ENCODE peak calls at places on chromosomes 6 and 20, in five cellular contexts. One of them, this sample, is unnamed.

GRCh38 chr6:157789297-157789696 is 33.7 kb upstream of the SNX9 start:
- DNase-seq in WERI-Rb-1: no peak
- DNase-seq in neuronal stem cell: no peak
- DNase-seq in PC-3: no peak
- DNase-seq in lower leg skin: no peak
- DNase-seq in this sample: no peak

GRCh38 chr6:148648754-148649453 is 97.9 kb upstream of the UST start:
- DNase-seq in neuronal stem cell: no peak
- DNase-seq in PC-3: no peak
- DNase-seq in lower leg skin: no peak
- DNase-seq in WERI-Rb-1: no peak
- DNase-seq in this sample: no peak

GRCh38 chr6:108648186-108648585 is 87.5 kb downstream of the FOXO3 start:
- DNase-seq in PC-3: no peak
- DNase-seq in neuronal stem cell: no peak
- DNase-seq in lower leg skin: no peak
- DNase-seq in WERI-Rb-1: no peak
- DNase-seq in this sample: no peak

GRCh38 chr20:59571591-59572314 is 32.6 kb upstream of the PHACTR3 start:
- DNase-seq in PC-3: peak
- DNase-seq in WERI-Rb-1: peak
- DNase-seq in lower leg skin: peak
- DNase-seq in neuronal stem cell: peak
- DNase-seq in this sample: peak

GRCh38 chr20:61699184-61700066 is 366.3 kb downstream of the TAF4 start:
- DNase-seq in neuronal stem cell: peak
- DNase-seq in PC-3: no peak
- DNase-seq in WERI-Rb-1: no peak
- DNase-seq in lower leg skin: no peak
- DNase-seq in this sample: no peak

GRCh38 chr20:7936735-7937078 is 3.6 kb downstream of the HAO1 start:
- DNase-seq in WERI-Rb-1: no peak
- DNase-seq in neuronal stem cell: no peak
- DNase-seq in lower leg skin: no peak
- DNase-seq in PC-3: no peak
- DNase-seq in this sample: no peak

GRCh38 chr6:129859524-129859923 is 1.6 kb downstream of the TMEM244 start:
- DNase-seq in PC-3: no peak
- DNase-seq in lower leg skin: no peak
- DNase-seq in neuronal stem cell: no peak
- DNase-seq in WERI-Rb-1: no peak
- DNase-seq in this sample: no peak

GRCh38 chr20:3716195-3716834 is 3.9 kb upstream of the SIGLEC1 start:
- DNase-seq in lower leg skin: no peak
- DNase-seq in neuronal stem cell: peak
- DNase-seq in PC-3: peak
- DNase-seq in WERI-Rb-1: peak
- DNase-seq in this sample: peak

GRCh38 chr20:53652090-53652858 is 58.6 kb upstream of the ZNF217 start:
- DNase-seq in PC-3: no peak
- DNase-seq in lower leg skin: no peak
- DNase-seq in WERI-Rb-1: no peak
- DNase-seq in neuronal stem cell: no peak
- DNase-seq in this sample: peak

DNA sequence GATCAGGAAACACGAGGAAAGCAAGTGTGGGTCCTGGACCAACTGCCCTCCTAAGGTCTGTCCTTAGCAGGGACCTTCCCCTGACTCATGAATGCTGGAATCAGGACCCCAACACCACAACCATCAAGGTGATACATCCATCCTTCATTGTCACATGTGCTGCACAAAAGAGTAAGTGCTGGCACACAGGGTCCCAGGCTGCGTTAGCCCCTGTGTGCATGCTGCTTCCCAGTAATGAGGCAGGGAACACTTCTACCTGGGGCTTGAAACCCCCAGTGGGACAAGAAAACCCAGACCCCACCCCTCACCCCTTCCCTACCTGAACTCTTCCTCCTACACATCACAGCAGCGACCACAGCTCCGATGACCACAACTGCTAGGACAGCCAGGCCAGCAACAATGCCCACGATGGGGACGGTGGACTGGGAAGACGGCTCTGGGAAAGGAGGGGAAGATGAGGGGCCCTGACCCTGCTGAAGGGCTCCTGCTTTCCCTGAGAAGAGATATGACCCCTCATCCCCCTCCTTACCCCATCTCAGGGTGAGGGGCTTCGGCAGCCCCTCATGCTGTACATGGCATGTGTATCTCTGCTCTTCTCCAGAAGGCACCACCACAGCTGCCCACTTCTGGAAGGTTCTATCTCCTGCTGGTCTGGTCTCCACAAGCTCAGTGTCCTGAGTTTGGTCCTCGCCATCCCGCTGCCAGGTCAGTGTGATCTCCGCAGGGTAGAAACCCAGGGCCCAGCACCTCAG is 2.0 kb downstream of the HLA-B start:
- DNase-seq in WERI-Rb-1: no peak
- DNase-seq in neuronal stem cell: no peak
- DNase-seq in PC-3: no peak
- DNase-seq in lower leg skin: no peak
- DNase-seq in this sample: peak
- H3K4me3 ChIP-seq in WERI-Rb-1: no peak
- H3K4me3 ChIP-seq in neuronal stem cell: no peak
- H3K4me3 ChIP-seq in PC-3: no peak
- H3K4me3 ChIP-seq in lower leg skin: peak
- H3K4me3 ChIP-seq in this sample: peak

GRCh38 chr6:150043096-150043495 is 17.8 kb upstream of the RAET1L start:
- DNase-seq in neuronal stem cell: no peak
- DNase-seq in lower leg skin: no peak
- DNase-seq in WERI-Rb-1: no peak
- DNase-seq in PC-3: no peak
- DNase-seq in this sample: no peak

GRCh38 chr6:150033197-150033771 is 8.0 kb upstream of the RAET1L start:
- DNase-seq in PC-3: no peak
- DNase-seq in WERI-Rb-1: no peak
- DNase-seq in lower leg skin: no peak
- DNase-seq in neuronal stem cell: no peak
- DNase-seq in this sample: no peak

GRCh38 chr6:150036081-150036480 is 10.7 kb upstream of the RAET1L start:
- DNase-seq in lower leg skin: peak
- DNase-seq in neuronal stem cell: no peak
- DNase-seq in PC-3: no peak
- DNase-seq in WERI-Rb-1: no peak
- DNase-seq in this sample: no peak

GRCh38 chr6:150037526-150038201 is 12.3 kb upstream of the RAET1L start:
- DNase-seq in WERI-Rb-1: no peak
- DNase-seq in lower leg skin: no peak
- DNase-seq in PC-3: no peak
- DNase-seq in neuronal stem cell: no peak
- DNase-seq in this sample: no peak

GRCh38 chr6:150038202-150038830 is 13.0 kb upstream of the RAET1L start:
- DNase-seq in PC-3: no peak
- DNase-seq in lower leg skin: no peak
- DNase-seq in neuronal stem cell: no peak
- DNase-seq in WERI-Rb-1: no peak
- DNase-seq in this sample: no peak
- H3K4me3 ChIP-seq in PC-3: no peak
- H3K4me3 ChIP-seq in lower leg skin: no peak
- H3K4me3 ChIP-seq in neuronal stem cell: peak
- H3K4me3 ChIP-seq in WERI-Rb-1: no peak
- H3K4me3 ChIP-seq in this sample: no peak

DNA sequence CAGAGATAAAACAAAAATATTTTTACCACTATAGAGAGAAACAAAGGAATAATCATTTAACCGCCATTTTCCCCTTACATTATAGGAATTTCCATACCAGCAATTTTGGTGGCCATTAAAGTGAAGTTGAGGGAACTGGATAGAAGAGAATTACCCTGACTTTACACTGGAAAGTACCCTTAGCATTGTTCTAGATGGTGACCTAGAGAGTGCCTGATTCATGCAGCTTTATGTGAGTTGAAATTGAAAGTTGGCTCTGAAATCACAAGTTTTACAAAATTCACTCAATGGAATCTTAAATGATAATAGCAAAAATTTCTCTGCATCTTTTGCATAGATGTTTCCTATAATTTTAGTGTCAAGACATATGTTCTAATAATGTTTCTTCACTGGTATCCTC is 55.7 kb upstream of the PREP start:
- DNase-seq in PC-3: no peak
- DNase-seq in neuronal stem cell: no peak
- DNase-seq in lower leg skin: no peak
- DNase-seq in WERI-Rb-1: no peak
- DNase-seq in this sample: no peak
- H3K4me3 ChIP-seq in PC-3: no peak
- H3K4me3 ChIP-seq in neuronal stem cell: no peak
- H3K4me3 ChIP-seq in lower leg skin: no peak
- H3K4me3 ChIP-seq in WERI-Rb-1: no peak
- H3K4me3 ChIP-seq in this sample: peak

GRCh38 chr6:138162947-138163569 is 1.3 kb downstream of the ARFGEF3 start:
- DNase-seq in neuronal stem cell: no peak
- DNase-seq in PC-3: no peak
- DNase-seq in WERI-Rb-1: no peak
- DNase-seq in lower leg skin: no peak
- DNase-seq in this sample: no peak
- H3K4me3 ChIP-seq in neuronal stem cell: no peak
- H3K4me3 ChIP-seq in PC-3: peak
- H3K4me3 ChIP-seq in WERI-Rb-1: no peak
- H3K4me3 ChIP-seq in lower leg skin: no peak
- H3K4me3 ChIP-seq in this sample: no peak

GRCh38 chr20:32582659-32583580 is 2.2 kb downstream of the NOL4L start:
- DNase-seq in lower leg skin: peak
- DNase-seq in WERI-Rb-1: peak
- DNase-seq in neuronal stem cell: peak
- DNase-seq in PC-3: no peak
- DNase-seq in this sample: peak

GRCh38 chr20:32585011-32585518 is at the start of gene NOL4L:
- DNase-seq in neuronal stem cell: no peak
- DNase-seq in WERI-Rb-1: peak
- DNase-seq in PC-3: peak
- DNase-seq in lower leg skin: no peak
- DNase-seq in this sample: peak

GRCh38 chr20:32581839-32582658 is 3.1 kb downstream of the NOL4L start:
- DNase-seq in neuronal stem cell: no peak
- DNase-seq in WERI-Rb-1: peak
- DNase-seq in PC-3: no peak
- DNase-seq in lower leg skin: no peak
- DNase-seq in this sample: no peak

GRCh38 chr20:32585519-32586127 is 490 bp upstream of the NOL4L start:
- DNase-seq in lower leg skin: no peak
- DNase-seq in neuronal stem cell: no peak
- DNase-seq in WERI-Rb-1: no peak
- DNase-seq in PC-3: no peak
- DNase-seq in this sample: no peak

GRCh38 chr20:32583581-32584045 is 1.5 kb downstream of the NOL4L start:
- DNase-seq in neuronal stem cell: no peak
- DNase-seq in WERI-Rb-1: peak
- DNase-seq in lower leg skin: no peak
- DNase-seq in PC-3: no peak
- DNase-seq in this sample: peak
- H3K4me3 ChIP-seq in neuronal stem cell: peak
- H3K4me3 ChIP-seq in WERI-Rb-1: peak
- H3K4me3 ChIP-seq in lower leg skin: no peak
- H3K4me3 ChIP-seq in PC-3: no peak
- H3K4me3 ChIP-seq in this sample: no peak

GRCh38 chr6:142819603-142820335 is 125.2 kb downstream of the HIVEP2 start:
- DNase-seq in neuronal stem cell: no peak
- DNase-seq in WERI-Rb-1: no peak
- DNase-seq in PC-3: no peak
- DNase-seq in lower leg skin: no peak
- DNase-seq in this sample: peak
- H3K4me3 ChIP-seq in neuronal stem cell: no peak
- H3K4me3 ChIP-seq in WERI-Rb-1: no peak
- H3K4me3 ChIP-seq in PC-3: no peak
- H3K4me3 ChIP-seq in lower leg skin: no peak
- H3K4me3 ChIP-seq in this sample: peak

GRCh38 chr6:146542881-146543210 is 787 bp upstream of the RAB32 start:
- DNase-seq in lower leg skin: no peak
- DNase-seq in WERI-Rb-1: no peak
- DNase-seq in PC-3: peak
- DNase-seq in neuronal stem cell: no peak
- DNase-seq in this sample: no peak

GRCh38 chr6:146545608-146546007 is 2.0 kb downstream of the RAB32 start:
- DNase-seq in neuronal stem cell: no peak
- DNase-seq in PC-3: peak
- DNase-seq in lower leg skin: no peak
- DNase-seq in WERI-Rb-1: no peak
- DNase-seq in this sample: no peak

GRCh38 chr6:146543211-146543939 is at the start of gene RAB32:
- DNase-seq in lower leg skin: peak
- DNase-seq in neuronal stem cell: peak
- DNase-seq in PC-3: peak
- DNase-seq in WERI-Rb-1: no peak
- DNase-seq in this sample: no peak

GRCh38 chr6:146544783-146545182 is 1.1 kb downstream of the RAB32 start:
- DNase-seq in WERI-Rb-1: no peak
- DNase-seq in lower leg skin: no peak
- DNase-seq in PC-3: no peak
- DNase-seq in neuronal stem cell: no peak
- DNase-seq in this sample: no peak

GRCh38 chr6:146543940-146544661 is 468 bp downstream of the RAB32 start:
- DNase-seq in neuronal stem cell: peak
- DNase-seq in PC-3: peak
- DNase-seq in lower leg skin: peak
- DNase-seq in WERI-Rb-1: no peak
- DNase-seq in this sample: no peak
- H3K4me3 ChIP-seq in neuronal stem cell: peak
- H3K4me3 ChIP-seq in PC-3: peak
- H3K4me3 ChIP-seq in lower leg skin: peak
- H3K4me3 ChIP-seq in WERI-Rb-1: no peak
- H3K4me3 ChIP-seq in this sample: no peak

DNA sequence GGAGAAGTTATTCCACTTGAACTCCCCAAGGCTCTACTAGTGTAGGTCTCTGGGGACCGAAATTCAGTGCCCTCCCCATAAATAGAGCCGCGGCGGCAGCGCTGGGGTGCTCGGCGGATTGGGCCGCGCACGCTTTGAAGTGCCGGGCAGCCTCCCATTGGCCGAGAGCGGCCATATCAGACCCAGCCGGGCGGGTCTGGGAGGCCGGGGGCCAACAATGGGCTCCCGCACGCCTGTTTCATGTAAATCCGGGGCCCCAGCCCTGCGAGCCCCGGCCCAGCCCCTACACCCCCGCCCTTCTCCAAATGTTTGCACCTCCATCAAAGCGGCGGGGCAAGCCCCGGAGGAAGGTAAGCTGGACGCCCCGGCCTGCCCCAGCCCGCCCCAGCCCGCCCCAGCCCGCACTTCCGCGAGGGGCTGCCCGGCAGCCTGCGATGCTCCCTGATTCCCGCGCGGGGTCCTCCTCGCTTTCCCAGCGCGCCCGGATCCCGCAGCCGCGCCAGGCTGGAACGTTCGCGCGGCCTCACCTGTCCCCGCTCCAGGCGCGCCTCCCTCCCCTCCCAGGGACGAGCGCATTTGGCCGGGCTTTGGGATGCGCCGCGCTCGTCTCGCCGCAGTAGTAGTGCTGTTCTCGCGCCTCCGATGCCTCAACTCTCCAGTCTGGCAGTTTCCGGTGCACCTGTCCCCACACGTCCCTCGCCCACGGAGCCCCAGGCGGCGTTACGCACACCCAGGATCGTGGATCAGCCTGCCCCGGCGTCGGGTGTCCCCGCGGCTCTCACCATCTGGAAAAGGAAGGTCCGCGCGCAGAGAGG is at the start of gene TBXT:
- DNase-seq in WERI-Rb-1: peak
- DNase-seq in lower leg skin: no peak
- DNase-seq in neuronal stem cell: no peak
- DNase-seq in PC-3: no peak
- DNase-seq in this sample: no peak
- H3K4me3 ChIP-seq in WERI-Rb-1: peak
- H3K4me3 ChIP-seq in lower leg skin: no peak
- H3K4me3 ChIP-seq in neuronal stem cell: peak
- H3K4me3 ChIP-seq in PC-3: no peak
- H3K4me3 ChIP-seq in this sample: no peak